ENCODE peak calls at places on chromosomes 4 and X, in four cellular contexts. One of them, this sample, is unnamed.

GRCh38 chr4:146243141-146243882 is 29.0 kb downstream of the REELD1 start:
- DNase-seq in sigmoid colon: no peak
- DNase-seq in astrocyte of the cerebellum: no peak
- DNase-seq in heart left ventricle: peak
- DNase-seq in this sample: no peak

GRCh38 chr4:36273276-36273675 is 8.1 kb upstream of the DTHD1 start:
- DNase-seq in sigmoid colon: no peak
- DNase-seq in astrocyte of the cerebellum: no peak
- DNase-seq in heart left ventricle: no peak
- DNase-seq in this sample: no peak

GRCh38 chrX:119655125-119655524 is 37.8 kb downstream of the SEPTIN6 start:
- DNase-seq in sigmoid colon: no peak
- DNase-seq in astrocyte of the cerebellum: peak
- DNase-seq in heart left ventricle: peak
- DNase-seq in this sample: peak

GRCh38 chr4:87632469-87632868 is 17.6 kb upstream of the DMP1 start:
- DNase-seq in sigmoid colon: no peak
- DNase-seq in astrocyte of the cerebellum: no peak
- DNase-seq in heart left ventricle: no peak
- DNase-seq in this sample: no peak

GRCh38 chr4:83356899-83357661 is 22.4 kb upstream of the HPSE start:
- DNase-seq in sigmoid colon: no peak
- DNase-seq in astrocyte of the cerebellum: peak
- DNase-seq in heart left ventricle: no peak
- DNase-seq in this sample: peak

GRCh38 chrX:129617420-129617819 is 37.3 kb downstream of the APLN start:
- DNase-seq in sigmoid colon: no peak
- DNase-seq in astrocyte of the cerebellum: no peak
- DNase-seq in heart left ventricle: no peak
- DNase-seq in this sample: no peak

GRCh38 chr4:177052211-177052725 is 257.4 kb upstream of the NEIL3 start:
- DNase-seq in sigmoid colon: no peak
- DNase-seq in astrocyte of the cerebellum: no peak
- DNase-seq in heart left ventricle: no peak
- DNase-seq in this sample: no peak

GRCh38 chr4:48047896-48048295 is 31.3 kb downstream of the NIPAL1 start:
- DNase-seq in sigmoid colon: no peak
- DNase-seq in astrocyte of the cerebellum: no peak
- DNase-seq in heart left ventricle: peak
- DNase-seq in this sample: no peak

GRCh38 chr4:185721190-185721948 is 90.6 kb downstream of the SORBS2 start:
- DNase-seq in sigmoid colon: no peak
- DNase-seq in astrocyte of the cerebellum: no peak
- DNase-seq in heart left ventricle: no peak
- DNase-seq in this sample: peak

GRCh38 chrX:53882331-53882730 is 161.9 kb downstream of the PHF8 start:
- DNase-seq in sigmoid colon: no peak
- DNase-seq in astrocyte of the cerebellum: no peak
- DNase-seq in heart left ventricle: no peak
- DNase-seq in this sample: peak

GRCh38 chr4:31518796-31519250 is 798.7 kb downstream of the PCDH7 start:
- DNase-seq in sigmoid colon: no peak
- DNase-seq in astrocyte of the cerebellum: peak
- DNase-seq in heart left ventricle: no peak
- DNase-seq in this sample: peak

DNA sequence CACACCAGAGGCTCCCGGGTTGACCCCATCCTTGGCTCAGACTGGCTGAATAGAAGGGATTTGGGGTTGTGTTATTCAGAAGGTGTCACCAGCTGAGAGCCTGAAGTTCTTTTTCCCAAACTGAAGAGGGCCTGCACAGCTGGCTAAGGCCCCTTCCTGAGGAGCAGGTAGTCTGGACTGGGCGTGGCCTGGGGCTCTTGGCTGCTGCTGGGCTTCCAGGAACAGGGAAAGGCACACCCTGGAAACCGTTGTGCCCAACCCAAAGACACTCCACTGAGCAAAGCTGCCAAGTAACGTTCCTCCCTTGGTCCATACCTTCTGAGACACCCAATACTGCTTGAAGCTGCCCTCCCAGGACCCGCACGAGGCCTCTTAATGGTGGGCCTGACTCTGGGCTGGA is 8.3 kb upstream of the CXCR3 start:
- DNase-seq in sigmoid colon: no peak
- DNase-seq in astrocyte of the cerebellum: no peak
- DNase-seq in heart left ventricle: no peak
- DNase-seq in this sample: no peak
- TF ChIP-seq CTCF in sigmoid colon: no peak
- TF ChIP-seq CTCF in astrocyte of the cerebellum: no peak
- TF ChIP-seq CTCF in heart left ventricle: no peak
- TF ChIP-seq CTCF in this sample: no peak

GRCh38 chrX:28586291-28586690 is 955 bp upstream of the IL1RAPL1 start:
- DNase-seq in sigmoid colon: peak
- DNase-seq in astrocyte of the cerebellum: no peak
- DNase-seq in heart left ventricle: peak
- DNase-seq in this sample: no peak
- H3K4me3 ChIP-seq in sigmoid colon: peak
- H3K4me3 ChIP-seq in astrocyte of the cerebellum: peak
- H3K4me3 ChIP-seq in heart left ventricle: peak
- H3K4me3 ChIP-seq in this sample: no peak

GRCh38 chr4:158644755-158645154 is 26.9 kb downstream of the C4orf46 start:
- DNase-seq in sigmoid colon: no peak
- DNase-seq in astrocyte of the cerebellum: no peak
- DNase-seq in heart left ventricle: no peak
- DNase-seq in this sample: peak
- TF ChIP-seq CTCF in sigmoid colon: no peak
- TF ChIP-seq CTCF in astrocyte of the cerebellum: no peak
- TF ChIP-seq CTCF in heart left ventricle: no peak
- TF ChIP-seq CTCF in this sample: no peak

GRCh38 chr4:152193059-152193458 is 342.8 kb downstream of the FBXW7 start:
- DNase-seq in sigmoid colon: no peak
- DNase-seq in astrocyte of the cerebellum: no peak
- DNase-seq in heart left ventricle: no peak
- DNase-seq in this sample: peak

GRCh38 chr4:152189451-152190179 is 346.3 kb downstream of the FBXW7 start:
- DNase-seq in sigmoid colon: no peak
- DNase-seq in astrocyte of the cerebellum: no peak
- DNase-seq in heart left ventricle: no peak
- DNase-seq in this sample: no peak

GRCh38 chr4:152187693-152188092 is 348.2 kb downstream of the FBXW7 start:
- DNase-seq in sigmoid colon: no peak
- DNase-seq in astrocyte of the cerebellum: no peak
- DNase-seq in heart left ventricle: no peak
- DNase-seq in this sample: no peak

GRCh38 chr4:152188801-152189200 is 347.1 kb downstream of the FBXW7 start:
- DNase-seq in sigmoid colon: no peak
- DNase-seq in astrocyte of the cerebellum: no peak
- DNase-seq in heart left ventricle: peak
- DNase-seq in this sample: no peak

DNA sequence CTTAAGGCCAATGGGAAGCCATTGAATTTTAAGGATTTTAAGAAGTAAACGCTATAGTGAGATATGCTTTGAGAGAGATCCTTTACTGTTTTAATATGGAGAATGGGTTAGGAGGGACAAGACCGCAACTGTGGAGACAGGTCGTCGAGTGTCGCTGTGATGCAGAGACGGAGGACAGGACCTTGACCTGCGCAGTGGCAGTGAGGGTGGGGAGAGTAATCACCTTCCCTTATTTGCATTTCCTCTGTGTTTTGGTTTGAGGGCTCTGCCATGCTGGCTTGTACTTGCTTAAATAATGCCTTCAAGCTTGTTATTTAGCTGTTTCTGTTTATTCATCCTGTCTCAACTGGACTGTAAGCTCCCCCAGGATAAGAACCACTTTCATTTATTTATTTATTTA is 345.0 kb downstream of the FBXW7 start:
- DNase-seq in sigmoid colon: no peak
- DNase-seq in astrocyte of the cerebellum: no peak
- DNase-seq in heart left ventricle: no peak
- DNase-seq in this sample: no peak
- H3K4me3 ChIP-seq in sigmoid colon: no peak
- H3K4me3 ChIP-seq in astrocyte of the cerebellum: no peak
- H3K4me3 ChIP-seq in heart left ventricle: no peak
- H3K4me3 ChIP-seq in this sample: no peak

DNA sequence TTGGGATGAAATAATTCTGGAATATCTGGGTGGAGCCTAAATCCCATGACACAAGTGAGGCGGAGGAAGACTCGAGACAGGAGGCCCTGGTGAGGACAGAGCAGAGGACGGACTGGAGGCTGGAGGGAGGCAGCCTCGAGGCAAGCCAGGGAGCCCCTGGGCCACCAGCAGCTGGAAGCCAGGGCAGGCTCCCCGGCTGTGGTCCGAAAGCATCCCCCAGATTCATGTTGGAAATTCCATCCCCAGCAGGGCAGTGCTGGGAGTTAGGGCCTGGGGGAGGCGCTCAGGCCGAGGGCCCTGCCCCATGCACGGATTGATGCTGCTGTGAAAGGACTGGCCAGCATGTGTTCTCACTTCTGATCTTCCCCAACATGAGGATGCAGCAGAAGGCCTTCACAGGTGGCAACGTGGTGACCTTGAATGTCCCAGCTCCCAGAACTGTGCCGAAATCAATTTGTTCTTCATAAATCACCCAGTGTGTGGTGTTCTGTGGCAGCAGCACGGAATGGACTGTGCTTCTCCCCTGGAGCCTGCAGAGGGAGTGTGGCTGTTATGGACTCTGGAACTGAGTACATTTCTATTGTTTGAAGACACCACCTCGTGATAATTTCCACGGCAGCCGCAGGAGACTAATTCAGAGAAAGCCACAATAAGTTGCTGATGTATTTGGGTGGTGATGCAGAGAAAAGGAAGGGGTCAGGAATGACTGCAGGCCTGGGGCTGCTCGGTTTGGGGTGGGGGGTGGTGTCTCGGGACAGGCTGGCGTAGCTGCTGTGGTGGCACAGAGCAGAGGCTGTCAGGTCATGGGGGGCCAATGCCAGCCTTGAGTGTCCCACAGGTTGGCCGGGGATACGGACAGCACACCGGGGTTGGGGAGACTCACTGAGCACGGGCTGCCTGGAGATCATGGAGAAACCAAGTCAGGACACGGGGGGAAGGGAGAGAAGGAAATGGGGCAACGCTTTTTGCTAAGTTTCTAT is 56.9 kb downstream of the PCGF3 start:
- DNase-seq in sigmoid colon: no peak
- DNase-seq in astrocyte of the cerebellum: peak
- DNase-seq in heart left ventricle: no peak
- DNase-seq in this sample: no peak
- TF ChIP-seq CTCF in sigmoid colon: no peak
- TF ChIP-seq CTCF in astrocyte of the cerebellum: peak
- TF ChIP-seq CTCF in heart left ventricle: no peak
- TF ChIP-seq CTCF in this sample: peak

GRCh38 chrX:66912417-66912816 is 273.5 kb upstream of the EDA2R start:
- DNase-seq in sigmoid colon: no peak
- DNase-seq in astrocyte of the cerebellum: no peak
- DNase-seq in heart left ventricle: no peak
- DNase-seq in this sample: no peak

GRCh38 chrX:66914082-66914481 is 275.2 kb upstream of the EDA2R start:
- DNase-seq in sigmoid colon: no peak
- DNase-seq in astrocyte of the cerebellum: no peak
- DNase-seq in heart left ventricle: no peak
- DNase-seq in this sample: peak

GRCh38 chrX:66919280-66919832 is 280.5 kb upstream of the EDA2R start:
- DNase-seq in sigmoid colon: no peak
- DNase-seq in astrocyte of the cerebellum: no peak
- DNase-seq in heart left ventricle: no peak
- DNase-seq in this sample: no peak

GRCh38 chrX:66918511-66918910 is 279.6 kb upstream of the EDA2R start:
- DNase-seq in sigmoid colon: no peak
- DNase-seq in astrocyte of the cerebellum: no peak
- DNase-seq in heart left ventricle: no peak
- DNase-seq in this sample: no peak

DNA sequence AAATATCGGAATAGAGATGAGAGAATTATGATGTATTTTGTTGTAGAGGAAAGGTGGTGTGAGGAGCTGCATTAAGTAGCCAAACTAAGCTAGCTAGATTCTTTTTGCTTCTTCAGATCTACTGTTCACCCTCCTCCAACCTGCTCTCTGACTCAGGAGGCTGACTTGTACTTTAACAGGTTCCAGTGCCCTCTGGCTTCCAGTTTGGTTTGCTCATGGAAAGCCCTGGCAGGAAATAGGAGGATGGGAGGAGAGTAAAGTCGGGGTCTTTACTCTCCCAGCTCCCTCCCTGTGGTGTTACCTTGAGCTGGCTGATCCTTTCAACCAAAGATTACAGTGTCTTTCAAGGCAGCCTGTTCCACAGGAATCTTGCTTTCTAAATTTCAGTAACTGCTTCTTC is 277.0 kb upstream of the EDA2R start:
- DNase-seq in sigmoid colon: no peak
- DNase-seq in astrocyte of the cerebellum: no peak
- DNase-seq in heart left ventricle: no peak
- DNase-seq in this sample: no peak
- H3K4me3 ChIP-seq in sigmoid colon: no peak
- H3K4me3 ChIP-seq in astrocyte of the cerebellum: no peak
- H3K4me3 ChIP-seq in heart left ventricle: no peak
- H3K4me3 ChIP-seq in this sample: no peak